ENCODE peak calls at places on chromosomes 1 and 21, in four cellular contexts. C, A, D and X are unnamed samples. For H3K36me3, the result is how much of the 10 kb centered on the place peaks cover.

GRCh38 chr1:103576065-103576464 is 4.7 kb downstream of the AMY2B start:
- DNase-seq in C (peak), A (no peak), D (no peak), X (no peak)

GRCh38 chr1:19043579-19044443 is 87.3 kb upstream of the IFFO2 start:
- DNase-seq in C (no peak), A (no peak), D (no peak), X (no peak)

GRCh38 chr21:26736449-26736848 is 108.8 kb downstream of the ADAMTS1 start:
- DNase-seq in C (no peak), A (no peak), D (no peak), X (no peak)

GRCh38 chr1:17587693-17588047 is 48.2 kb downstream of the ARHGEF10L start:
- DNase-seq in C (peak), A (peak), D (no peak), X (no peak)

GRCh38 chr1:14930224-14930965 is 223.2 kb upstream of the TMEM51 start:
- DNase-seq in C (no peak), A (no peak), D (no peak), X (no peak)

GRCh38 chr1:118396824-118397530 is 211.9 kb upstream of the SPAG17 start:
- DNase-seq in C (no peak), A (no peak), D (no peak), X (no peak)

GRCh38 chr21:46154155-46154954 is 1.0 kb downstream of the FTCD start:
- DNase-seq in C (no peak), A (no peak), D (peak), X (no peak)

GRCh38 chr1:1304331-1305299 is 3.1 kb downstream of the ACAP3 start:
- DNase-seq in C (peak), A (peak), D (peak), X (peak)

GRCh38 chr1:9651565-9652378 is at the start of gene PIK3CD:
- DNase-seq in C (peak), A (peak), D (no peak), X (no peak)

GRCh38 chr1:151443846-151444790 is 15.2 kb downstream of the POGZ start:
- DNase-seq in C (peak), A (peak), D (no peak), X (peak)

GRCh38 chr1:12065872-12066271 is 2.8 kb downstream of the TNFRSF8 start:
- DNase-seq in C (no peak), A (no peak), D (no peak), X (no peak)

GRCh38 chr1:66552829-66553228 is 18.9 kb downstream of the SGIP1 start:
- DNase-seq in C (no peak), A (no peak), D (no peak), X (no peak)

GRCh38 chr21:44972821-44973220 is 33.0 kb downstream of the SLX9 start:
- DNase-seq in C (peak), A (no peak), D (no peak), X (peak)

GRCh38 chr1:51969038-51969705 is 21.3 kb downstream of the RAB3B start:
- DNase-seq in C (peak), A (no peak), D (no peak), X (peak)

GRCh38 chr1:53678507-53678906 is 60.5 kb downstream of the GLIS1 start:
- DNase-seq in C (peak), A (no peak), D (no peak), X (no peak)

GRCh38 chr1:23699280-23700179 is 7.9 kb downstream of the RPL11 start:
- DNase-seq in C (no peak), A (no peak), D (no peak), X (peak)
- H3K36me3 ChIP-seq in C (half or more), A (under half), D (half or more), X (under half)

GRCh38 chr1:119582801-119583200 is 65.3 kb downstream of the ZNF697 start:
- DNase-seq in C (peak), A (peak), D (peak), X (peak)
- TF ChIP-seq CTCF in C (peak), A (peak), D (peak), X (peak)

GRCh38 chr1:211701733-211702132 is 26.3 kb upstream of the NEK2 start:
- DNase-seq in C (no peak), A (no peak), D (no peak), X (peak)

GRCh38 chr1:211695135-211695816 is 19.9 kb upstream of the NEK2 start:
- DNase-seq in C (no peak), A (peak), D (no peak), X (no peak)

GRCh38 chr1:211697356-211697755 is 21.9 kb upstream of the NEK2 start:
- DNase-seq in C (no peak), A (no peak), D (no peak), X (no peak)

GRCh38 chr1:211698161-211699026 is 23.0 kb upstream of the NEK2 start:
- DNase-seq in C (peak), A (peak), D (peak), X (peak)

DNA sequence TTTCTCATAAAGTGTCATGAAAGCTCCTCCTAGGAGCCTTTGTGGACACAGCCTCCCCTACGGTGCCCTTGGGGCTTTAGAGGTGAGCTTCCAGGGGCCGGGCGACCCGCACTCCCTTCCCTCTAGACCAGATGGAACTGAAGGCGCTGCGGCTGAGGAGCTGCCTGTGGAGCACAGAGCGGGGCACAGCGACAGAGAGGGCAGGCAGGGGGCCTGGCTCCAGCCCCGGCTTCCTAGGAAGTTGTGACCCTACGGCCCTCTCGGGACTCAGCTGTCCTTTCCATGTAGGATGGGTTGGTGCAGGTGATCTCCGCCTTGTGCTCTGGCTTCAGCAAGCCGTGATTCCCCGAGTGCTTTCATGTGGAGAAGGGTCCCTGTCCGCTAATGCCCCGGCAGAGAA is 23.6 kb upstream of the NEK2 start:
- DNase-seq in C (no peak), A (peak), D (no peak), X (no peak)
- H3K4me3 ChIP-seq in C (no peak), A (peak), D (no peak), X (no peak)

GRCh38 chr1:20849100-20849499 is 62.0 kb upstream of the HP1BP3 start:
- DNase-seq in C (no peak), A (no peak), D (no peak), X (no peak)
- H3K36me3 ChIP-seq in C (under half), A (under half), D (half or more), X (under half)

GRCh38 chr1:198798923-198799386 is 160.1 kb downstream of the PTPRC start:
- DNase-seq in C (no peak), A (no peak), D (no peak), X (no peak)
- TF ChIP-seq CTCF in C (no peak), A (no peak), D (no peak), X (peak)